ENCODE peak calls at places on chromosome 6, in four cellular contexts. E is Panc1, A is epithelial cell of esophagus, M is stomach. T is an unnamed sample.
A peak's percentile ranks its signal among the peaks of the same experiment; 100 is the strongest.

GRCh38 chr6:164252952-164253351 is 838.4 kb downstream of the QKI start:
- DNase-seq in E (no peak), A (no peak), M (no peak), T (no peak)

GRCh38 chr6:36592221-36592655 is 1.9 kb upstream of the SRSF3 start:
- DNase-seq in E (no peak), A (no peak), M (no peak), T (no peak)

GRCh38 chr6:138957484-138957883 is 30.6 kb downstream of the REPS1 start:
- DNase-seq in E (no peak), A (no peak), M (no peak), T (no peak)

GRCh38 chr6:47669684-47670515 is 28.5 kb upstream of the ADGRF4 start:
- DNase-seq in E (no peak), A (peak; percentile 96), M (no peak), T (no peak)

GRCh38 chr6:92587521-92587920 is 831.8 kb downstream of the EPHA7 start:
- DNase-seq in E (no peak), A (peak; percentile 37), M (no peak), T (no peak)

GRCh38 chr6:73511796-73512195 is 9.0 kb downstream of the EEF1A1 start:
- DNase-seq in E (no peak), A (no peak), M (no peak), T (no peak)

GRCh38 chr6:138509371-138509770 is 10.1 kb upstream of the NHSL1 start:
- DNase-seq in E (peak; percentile 27), A (peak; percentile 64), M (peak; percentile 63), T (peak; percentile 54)

GRCh38 chr6:138374815-138375214 is 2.9 kb upstream of the SMIM28 start:
- DNase-seq in E (no peak), A (no peak), M (no peak), T (no peak)

GRCh38 chr6:4210619-4211419 is 75.4 kb upstream of the ECI2 start:
- DNase-seq in E (peak; percentile 20), A (peak; percentile 71), M (peak; percentile 69), T (peak; percentile 54)

GRCh38 chr6:87200469-87201174 is 45.3 kb downstream of the ZNF292 start:
- DNase-seq in E (no peak), A (no peak), M (no peak), T (no peak)

GRCh38 chr6:133047065-133047665 is 194.0 kb upstream of the EYA4 start:
- DNase-seq in E (no peak), A (no peak), M (no peak), T (no peak)

GRCh38 chr6:150915868-150916267 is 50.4 kb downstream of the MTHFD1L start:
- DNase-seq in E (no peak), A (peak; percentile 35), M (no peak), T (no peak)

GRCh38 chr6:63213325-63213724 is 2.1 kb downstream of the FKBP1C start:
- DNase-seq in E (no peak), A (no peak), M (no peak), T (no peak)

GRCh38 chr6:17291778-17292177 is 10.6 kb downstream of the RBM24 start:
- DNase-seq in E (no peak), A (no peak), M (no peak), T (no peak)

GRCh38 chr6:151005126-151005525 is 139.6 kb downstream of the MTHFD1L start:
- DNase-seq in E (no peak), A (no peak), M (no peak), T (no peak)

GRCh38 chr6:43773050-43773956 is 3.3 kb downstream of the VEGFA start:
- DNase-seq in E (no peak), A (peak; percentile 76), M (peak; percentile 76), T (peak; percentile 92)

GRCh38 chr6:148493374-148493773 is 150.7 kb downstream of the SASH1 start:
- DNase-seq in E (no peak), A (no peak), M (no peak), T (no peak)

GRCh38 chr6:4703367-4703766 is 72.8 kb upstream of the CDYL start:
- DNase-seq in E (no peak), A (no peak), M (no peak), T (no peak)

GRCh38 chr6:71410164-71410566 is 121.6 kb downstream of the OGFRL1 start:
- DNase-seq in E (peak; percentile 87), A (peak; percentile 92), M (peak; percentile 55), T (peak; percentile 76)

GRCh38 chr6:17583811-17584210 is 16.3 kb upstream of the FAM8A1 start:
- DNase-seq in E (no peak), A (peak; percentile 14), M (no peak), T (no peak)

GRCh38 chr6:49327005-49327404 is 136.0 kb downstream of the MMUT start:
- DNase-seq in E (peak; percentile 1), A (peak; percentile 27), M (no peak), T (no peak)
- TF ChIP-seq CTCF in E (no peak), A (no peak), M (no peak), T (no peak)

GRCh38 chr6:136037885-136038460 is 186.5 kb downstream of the PDE7B start:
- DNase-seq in E (no peak), A (peak; percentile 2), M (no peak), T (no peak)
- TF ChIP-seq CTCF in E (peak; percentile 10), A (peak; percentile 23), M (no peak), T (no peak)

DNA sequence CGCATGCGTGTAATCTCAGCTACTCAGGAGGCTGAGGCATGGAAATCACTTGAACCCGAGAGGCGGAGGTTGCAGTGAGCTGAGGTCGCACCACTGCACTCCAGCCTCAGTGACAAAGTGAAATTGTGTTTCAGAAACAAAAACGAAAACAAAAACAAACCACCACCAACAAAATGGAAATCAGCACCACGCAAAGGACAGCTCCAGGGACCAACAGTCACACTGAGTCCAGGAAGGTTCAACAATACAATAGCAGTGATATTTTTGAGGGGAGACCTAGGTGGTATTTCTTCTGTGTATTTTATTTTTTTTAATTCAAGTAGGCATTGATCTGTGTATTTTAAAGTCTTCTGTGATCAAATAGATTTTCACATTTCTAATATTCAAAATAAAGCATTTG is 9.8 kb downstream of the HLA-F start:
- DNase-seq in E (no peak), A (no peak), M (no peak), T (no peak)
- TF ChIP-seq CTCF in E (no peak), A (no peak), M (no peak), T (no peak)

GRCh38 chr6:56647172-56647762 is 4.6 kb upstream of the DST start:
- DNase-seq in E (no peak), A (no peak), M (no peak), T (no peak)
- TF ChIP-seq CTCF in E (no peak), A (no peak), M (no peak), T (no peak)

T was measured in Calu3.